ENCODE peak calls at places on chromosomes 2 and 18, in ten cellular contexts. O, U, N, J, T, M, R, A, E and K are unnamed samples.

GRCh38 chr2:33577660-33578059 is 21.4 kb downstream of the FAM98A start:
- DNase-seq in O (no peak), U (no peak), N (no peak), J (no peak), T (no peak), M (no peak), R (no peak), A (peak; percentile 45), E (peak; percentile 23), K (no peak)

GRCh38 chr2:112204411-112204810 is 50.4 kb downstream of the ZC3H8 start:
- DNase-seq in O (no peak), U (no peak), N (no peak), J (no peak), T (no peak), M (no peak), R (no peak), A (peak; percentile 19), E (peak; percentile 38), K (no peak)

GRCh38 chr18:27728659-27729058 is 448.3 kb downstream of the CDH2 start:
- DNase-seq in O (no peak), U (no peak), N (no peak), J (no peak), T (no peak), M (no peak), R (no peak), A (no peak), E (peak; percentile 74), K (no peak)

GRCh38 chr18:31402026-31402373 is 25.4 kb downstream of the DSG4 start:
- DNase-seq in O (no peak), U (no peak), N (no peak), J (no peak), T (no peak), M (no peak), R (no peak), A (no peak), E (peak; percentile 87), K (no peak)

GRCh38 chr2:236969767-236970655 is 115.7 kb upstream of the COPS8 start:
- DNase-seq in O (no peak), U (peak; percentile 12), N (no peak), J (no peak), T (no peak), M (no peak), R (no peak), A (no peak), E (peak; percentile 58), K (no peak)

GRCh38 chr2:39408351-39409136 is 28.5 kb downstream of the MAP4K3 start:
- DNase-seq in O (no peak), U (no peak), N (no peak), J (no peak), T (no peak), M (no peak), R (no peak), A (no peak), E (no peak), K (no peak)

GRCh38 chr2:218368621-218369153 is 12.0 kb downstream of the CATIP start:
- DNase-seq in O (peak; percentile 73), U (no peak), N (no peak), J (peak; percentile 84), T (no peak), M (no peak), R (peak; percentile 72), A (peak; percentile 54), E (no peak), K (peak; percentile 75)

GRCh38 chr2:41791523-41791922 is 256.3 kb upstream of the PKDCC start:
- DNase-seq in O (no peak), U (no peak), N (no peak), J (peak; percentile 4), T (no peak), M (no peak), R (no peak), A (peak; percentile 52), E (peak; percentile 25), K (no peak)

GRCh38 chr18:12336887-12337286 is 28.8 kb downstream of the TUBB6 start:
- DNase-seq in O (no peak), U (no peak), N (no peak), J (no peak), T (no peak), M (no peak), R (no peak), A (peak; percentile 71), E (peak; percentile 86), K (no peak)

GRCh38 chr2:55992465-55992864 is 68.9 kb upstream of the EFEMP1 start:
- DNase-seq in O (no peak), U (no peak), N (no peak), J (no peak), T (no peak), M (no peak), R (no peak), A (peak; percentile 97), E (peak; percentile 98), K (peak; percentile 14)

GRCh38 chr2:28633204-28633603 is 118.4 kb upstream of the PPP1CB start:
- DNase-seq in O (no peak), U (no peak), N (no peak), J (no peak), T (no peak), M (no peak), R (no peak), A (no peak), E (no peak), K (no peak)

GRCh38 chr18:62723666-62724281 is 8.4 kb downstream of the PHLPP1 start:
- DNase-seq in O (no peak), U (no peak), N (no peak), J (no peak), T (no peak), M (no peak), R (no peak), A (no peak), E (no peak), K (no peak)

DNA sequence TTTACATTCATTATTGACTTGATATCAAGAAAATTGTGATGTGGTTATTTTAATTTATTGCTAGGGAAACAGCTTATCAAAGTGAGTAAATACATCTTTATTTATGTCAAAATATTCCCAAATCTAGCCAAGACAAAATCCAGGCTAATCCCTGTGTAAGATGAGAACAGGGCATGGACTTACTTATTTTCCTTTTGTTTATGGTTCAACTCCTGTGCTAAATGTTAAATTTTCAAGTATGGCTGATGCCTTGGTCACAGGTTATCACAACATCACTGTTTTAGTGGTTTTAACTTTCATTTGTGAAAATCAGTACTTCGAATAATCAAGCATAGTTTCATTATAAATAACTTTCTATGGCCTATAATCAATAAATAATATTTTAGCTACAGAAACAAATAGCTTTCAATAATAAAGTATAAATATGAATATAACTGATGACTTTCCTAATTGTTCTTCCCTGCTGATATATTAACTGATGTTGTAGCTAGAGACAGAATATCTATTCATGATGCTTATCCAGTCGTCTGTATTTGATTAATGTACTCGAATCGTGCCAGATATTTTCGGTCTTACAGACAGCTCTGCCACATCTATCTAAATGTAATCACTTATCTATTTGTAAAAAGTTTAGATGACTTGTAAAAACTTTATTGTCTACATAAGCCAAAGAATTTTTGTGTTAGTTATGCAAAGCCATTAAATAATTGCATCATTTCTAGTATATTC is 657.2 kb upstream of the SYT4 start:
- DNase-seq in O (no peak), U (no peak), N (no peak), J (no peak), T (no peak), M (no peak), R (no peak), A (peak; percentile 5), E (no peak), K (no peak)
- H3K4me3 ChIP-seq in O (no peak overlapping the region), U (no peak overlapping the region), N (no peak overlapping the region), J (no peak overlapping the region), T (no peak overlapping the region), M (no peak overlapping the region), R (no peak overlapping the region), A (no peak overlapping the region), E (no peak overlapping the region), K (no peak overlapping the region)

DNA sequence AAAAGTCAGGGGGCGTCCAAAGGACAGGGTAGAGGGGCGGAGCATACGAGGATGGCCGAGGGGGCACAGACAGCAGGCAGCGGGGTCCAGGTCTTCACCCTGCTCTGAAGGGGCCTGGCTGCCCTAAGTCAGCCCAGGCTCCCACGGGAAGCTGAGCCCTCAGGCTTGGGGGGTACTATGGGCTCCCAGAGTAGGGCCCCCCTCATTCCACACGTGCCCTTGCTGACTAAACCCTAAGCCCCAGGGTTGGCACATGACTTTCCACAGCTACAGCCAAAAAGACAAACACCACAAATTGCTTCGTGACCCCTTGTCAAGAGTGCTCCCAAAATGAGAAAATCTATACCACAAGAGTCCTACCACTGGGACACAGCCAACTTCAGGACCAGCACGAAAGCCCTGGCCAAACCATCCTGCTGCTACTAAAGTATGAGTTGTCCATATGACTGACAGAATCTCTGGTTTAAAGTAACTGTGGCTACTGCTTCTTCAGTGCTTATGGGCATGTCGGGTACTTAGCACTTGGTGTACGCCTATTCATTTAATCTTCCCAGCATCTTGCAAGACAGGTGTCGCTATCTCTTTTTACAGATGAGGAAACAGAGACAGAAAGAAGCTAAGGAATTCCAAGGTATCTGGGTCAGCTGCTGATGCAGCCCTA is 203.6 kb upstream of the ID2 start:
- DNase-seq in O (peak; percentile 47), U (no peak), N (no peak), J (no peak), T (no peak), M (no peak), R (no peak), A (no peak), E (no peak), K (no peak)
- H3K4me3 ChIP-seq in O (no peak overlapping the region), U (no peak overlapping the region), N (no peak overlapping the region), J (no peak overlapping the region), T (no peak overlapping the region), M (peak overlapping the region; percentile 36), R (no peak overlapping the region), A (no peak overlapping the region), E (no peak overlapping the region), K (no peak overlapping the region)

DNA sequence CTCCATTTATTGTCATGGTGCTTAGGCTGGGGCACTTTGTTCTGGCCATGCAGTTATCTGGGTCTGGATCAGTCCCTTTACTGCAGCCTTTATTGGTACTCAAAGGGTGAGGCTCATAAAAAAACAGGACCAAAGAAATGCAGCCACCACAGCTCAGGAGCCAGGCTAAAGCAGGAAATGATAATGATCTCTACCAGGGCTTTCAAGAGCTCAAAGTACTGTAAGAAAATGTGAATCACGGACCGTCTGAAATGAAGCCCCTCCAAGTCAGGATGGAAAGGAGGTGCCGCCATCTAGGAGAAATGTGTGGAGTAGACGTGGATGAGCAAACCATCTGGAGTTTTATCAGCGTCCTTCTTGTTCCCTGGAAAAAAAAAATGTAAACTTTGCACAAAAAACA is 162.4 kb upstream of the ZNF516 start:
- DNase-seq in O (no peak), U (no peak), N (no peak), J (no peak), T (no peak), M (no peak), R (no peak), A (peak; percentile 32), E (no peak), K (no peak)
- H3K4me3 ChIP-seq in O (no peak overlapping the region), U (no peak overlapping the region), N (no peak overlapping the region), J (no peak overlapping the region), T (no peak overlapping the region), M (no peak overlapping the region), R (no peak overlapping the region), A (no peak overlapping the region), E (no peak overlapping the region), K (no peak overlapping the region)

DNA sequence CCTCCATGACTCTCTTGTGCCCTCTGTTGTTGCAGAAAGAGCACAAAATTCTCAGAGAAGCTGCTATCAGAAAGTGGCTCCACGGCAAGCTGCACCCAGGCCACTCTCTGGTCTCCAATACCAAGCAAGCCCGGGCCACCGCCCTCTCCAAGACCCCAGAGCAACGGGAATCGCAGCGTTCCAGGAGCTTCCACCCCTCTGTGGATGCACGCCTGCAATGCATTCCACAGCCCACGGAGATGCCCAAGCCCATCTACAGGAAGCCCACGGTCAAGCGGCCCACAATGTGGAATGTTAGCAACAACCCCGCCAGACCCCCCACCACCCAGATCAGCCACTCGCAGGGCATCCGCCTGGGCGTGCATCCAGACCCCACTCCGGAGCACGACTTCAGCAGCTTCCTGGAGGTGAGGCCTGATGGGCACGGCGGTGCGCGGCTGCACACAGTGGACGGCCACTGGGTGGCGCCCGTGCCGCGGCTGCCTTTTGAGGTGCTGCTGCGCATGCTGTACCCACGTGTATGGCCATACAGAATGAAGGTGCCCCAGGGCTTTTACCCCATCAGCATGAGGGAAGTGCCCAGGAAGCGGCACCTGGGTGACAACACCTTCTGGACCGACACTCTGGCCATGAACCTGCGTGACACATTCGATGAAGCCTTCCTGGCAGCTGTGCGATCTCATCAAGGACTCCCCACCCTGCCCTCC is 6.3 kb downstream of the ANKRD53 start:
- DNase-seq in O (peak; percentile 85), U (peak; percentile 67), N (peak; percentile 72), J (peak; percentile 94), T (no peak), M (no peak), R (peak; percentile 84), A (peak; percentile 58), E (peak; percentile 41), K (no peak)
- H3K4me3 ChIP-seq in O (no peak overlapping the region), U (no peak overlapping the region), N (no peak overlapping the region), J (no peak overlapping the region), T (no peak overlapping the region), M (no peak overlapping the region), R (no peak overlapping the region), A (no peak overlapping the region), E (no peak overlapping the region), K (no peak overlapping the region)